ENCODE peak calls at places on chromosomes 11 and 22, in nine cellular contexts. R, L, Q, T, J, U, X, I and S are unnamed samples.

GRCh38 chr11:125886997-125887372 is 483 bp upstream of the HYLS1 start:
- DNase-seq in J (peak; percentile 34), X (peak; percentile 51), L (peak; percentile 97), I (no peak), R (no peak), T (no peak), U (no peak), Q (no peak), S (no peak)

GRCh38 chr11:126384053-126384335 is 28.5 kb downstream of the ST3GAL4 start:
- DNase-seq in T (no peak), X (no peak), U (no peak), L (no peak), J (no peak), R (no peak), Q (no peak), I (no peak), S (no peak)

GRCh38 chr11:19689281-19689975 is 23.2 kb upstream of the NAV2 start:
- DNase-seq in R (no peak), X (no peak), I (no peak), L (no peak), J (no peak), U (no peak), Q (no peak), T (no peak), S (no peak)

GRCh38 chr11:11843233-11843632 is 1.5 kb downstream of the USP47 start:
- DNase-seq in J (no peak), R (peak; percentile 77), L (peak; percentile 3), U (no peak), T (no peak), X (peak; percentile 68), I (no peak), Q (no peak), S (no peak)

GRCh38 chr11:131295986-131296385 is 74.4 kb upstream of the NTM start:
- DNase-seq in R (no peak), Q (no peak), U (no peak), X (no peak), L (no peak), I (no peak), J (no peak), T (no peak), S (no peak)

GRCh38 chr11:108117746-108118371 is 3.5 kb upstream of the ACAT1 start:
- DNase-seq in T (no peak), L (no peak), X (peak; percentile 82), Q (no peak), I (no peak), U (peak; percentile 44), J (no peak), R (peak; percentile 64), S (no peak)

GRCh38 chr11:92932023-92932422 is 37.4 kb upstream of the MTNR1B start:
- DNase-seq in I (no peak), Q (no peak), L (no peak), T (no peak), X (peak; percentile 11), U (peak; percentile 78), J (no peak), R (no peak), S (no peak)

GRCh38 chr22:38843201-38843715 is 570 bp downstream of the NPTXR start:
- DNase-seq in I (peak; percentile 89), U (peak; percentile 85), L (peak; percentile 73), Q (peak; percentile 10), T (no peak), R (peak; percentile 64), J (no peak), X (peak; percentile 64), S (peak; percentile 45)

GRCh38 chr22:43155789-43156188 is 4.4 kb downstream of the TSPO start:
- DNase-seq in Q (no peak), T (no peak), U (no peak), L (no peak), X (no peak), R (no peak), J (no peak), I (no peak), S (no peak)

GRCh38 chr11:116960916-116961315 is 123.5 kb upstream of the APOA1 start:
- DNase-seq in I (peak; percentile 28), X (peak; percentile 56), Q (peak; percentile 13), L (no peak), T (peak; percentile 28), R (peak; percentile 23), J (no peak), U (peak; percentile 62), S (no peak)